ENCODE peak calls at places on chromosomes 11 and 22, in five cellular contexts. K is cardiac fibroblast; U is COLO829; M is hypothalamus; E is stimulated activated naive CD8-positive, alpha-beta T cell treated with anti-CD3 and anti-CD28 coated beads, Interleukin-15, Interleukin-2, amounts not matched to agents 100 U/mL and 50 U/mL, for 24 hours. S is an unnamed sample.

GRCh38 chr22:39241632-39242388 is 3.0 kb downstream of the PDGFB start:
- DNase-seq in U (no peak), K (no peak), E (no peak), M (no peak), S (no peak)

GRCh38 chr11:93740031-93740801 is 1.1 kb downstream of the TAF1D start:
- DNase-seq in K (peak), E (peak), U (no peak), M (no peak), S (no peak)

GRCh38 chr22:34004058-34004457 is 83.8 kb upstream of the LARGE1 start:
- DNase-seq in M (no peak), E (no peak), K (no peak), U (no peak), S (peak)

GRCh38 chr22:41578114-41578513 is 11.5 kb downstream of the PMM1 start:
- DNase-seq in U (no peak), E (no peak), K (no peak), M (no peak), S (no peak)

GRCh38 chr22:20661473-20661872 is 112.4 kb upstream of the SERPIND1 start:
- DNase-seq in U (no peak), K (no peak), E (no peak), M (no peak), S (no peak)

GRCh38 chr11:1224109-1224485 is 1.2 kb downstream of the MUC5B start:
- DNase-seq in K (no peak), U (no peak), M (no peak), E (no peak), S (no peak)

GRCh38 chr11:88357323-88358039 is 19.9 kb upstream of the CTSC start:
- DNase-seq in E (no peak), K (peak), U (no peak), M (no peak), S (peak)

GRCh38 chr11:44840526-44840925 is 110.2 kb downstream of the TP53I11 start:
- DNase-seq in E (no peak), M (no peak), K (no peak), U (no peak), S (no peak)

GRCh38 chr22:40525250-40525884 is 111.2 kb downstream of the MRTFA start:
- DNase-seq in E (peak), U (no peak), M (no peak), K (peak), S (no peak)

GRCh38 chr22:46777609-46777970 is 15.1 kb downstream of the TBC1D22A start:
- DNase-seq in K (no peak), M (peak), E (peak), U (no peak), S (peak)

GRCh38 chr11:58963551-58964075 is 24.3 kb downstream of the GLYATL1 start:
- DNase-seq in M (no peak), K (peak), U (peak), E (no peak), S (no peak)

GRCh38 chr11:128939591-128939990 is 3.1 kb downstream of the TP53AIP1 start:
- DNase-seq in U (peak), M (no peak), K (no peak), E (no peak), S (no peak)

GRCh38 chr11:97751952-97752351 is 1268.8 kb upstream of the CNTN5 start:
- DNase-seq in M (no peak), E (no peak), K (no peak), U (no peak), S (no peak)

GRCh38 chr11:32023370-32023964 is 67.4 kb upstream of the RCN1 start:
- DNase-seq in K (no peak), U (no peak), E (no peak), M (no peak), S (no peak)

GRCh38 chr11:73147771-73148681 is 5.9 kb upstream of the FCHSD2 start:
- DNase-seq in U (no peak), E (no peak), M (no peak), K (no peak), S (no peak)

GRCh38 chr22:16721969-16722368 is 103.2 kb downstream of the XKR3 start:
- DNase-seq in U (no peak), M (no peak), E (no peak), K (no peak), S (no peak)

GRCh38 chr11:6627762-6628241 is 8.6 kb upstream of the TPP1 start:
- DNase-seq in K (no peak), E (no peak), M (no peak), U (no peak), S (no peak)

GRCh38 chr22:49186756-49187155 is 640.9 kb downstream of the BRD1 start:
- DNase-seq in E (no peak), M (no peak), K (no peak), U (no peak), S (no peak)

GRCh38 chr11:131240421-131240820 is 130.0 kb upstream of the NTM start:
- DNase-seq in K (no peak), M (no peak), U (no peak), E (no peak), S (no peak)

GRCh38 chr11:34790620-34791019 is 125.6 kb downstream of the APIP start:
- DNase-seq in E (no peak), K (no peak), U (no peak), M (no peak), S (peak)

GRCh38 chr11:41982975-41983374 is 523.5 kb upstream of the LRRC4C start:
- DNase-seq in M (no peak), U (no peak), K (no peak), E (no peak), S (no peak)

GRCh38 chr11:113632981-113633380 is 73.1 kb downstream of the TMPRSS5 start:
- DNase-seq in K (peak), E (no peak), M (no peak), U (no peak), S (no peak)

GRCh38 chr11:12629601-12630313 is 44.5 kb upstream of the TEAD1 start:
- DNase-seq in U (no peak), E (no peak), M (no peak), K (peak), S (no peak)

GRCh38 chr11:113475160-113475761 is at the start of gene DRD2:
- DNase-seq in E (no peak), K (peak), M (no peak), U (no peak), S (no peak)

GRCh38 chr11:13040969-13041561 is 31.9 kb downstream of the RASSF10 start:
- DNase-seq in U (no peak), K (no peak), M (no peak), E (no peak), S (peak)

S was measured in NCI-H510A treated with DMSO at 0.1 percent for 48 hours.